ENCODE peak calls at places on chromosomes 12 and 14, in four cellular contexts. One of them, this sample, is unnamed.

GRCh38 chr14:62451221-62451620 is 594.0 kb downstream of the KCNH5 start:
- DNase-seq in posterior vena cava: no peak
- DNase-seq in posterior cingulate gyrus: no peak
- DNase-seq in CMK: no peak
- DNase-seq in this sample: no peak

GRCh38 chr14:36167431-36167830 is 9.1 kb downstream of the PTCSC3 start:
- DNase-seq in posterior vena cava: no peak
- DNase-seq in posterior cingulate gyrus: no peak
- DNase-seq in CMK: no peak
- DNase-seq in this sample: no peak

GRCh38 chr14:52365071-52365470 is 51.0 kb downstream of the PTGER2 start:
- DNase-seq in posterior vena cava: no peak
- DNase-seq in posterior cingulate gyrus: no peak
- DNase-seq in CMK: no peak
- DNase-seq in this sample: no peak

GRCh38 chr12:51699219-51699618 is 108.2 kb downstream of the SCN8A start:
- DNase-seq in posterior vena cava: no peak
- DNase-seq in posterior cingulate gyrus: no peak
- DNase-seq in CMK: no peak
- DNase-seq in this sample: no peak

GRCh38 chr14:104331871-104332605 is 193.7 kb downstream of the KIF26A start:
- DNase-seq in posterior vena cava: no peak
- DNase-seq in posterior cingulate gyrus: peak
- DNase-seq in CMK: no peak
- DNase-seq in this sample: no peak

GRCh38 chr14:90193925-90194324 is 62.4 kb upstream of the PSMC1 start:
- DNase-seq in posterior vena cava: no peak
- DNase-seq in posterior cingulate gyrus: no peak
- DNase-seq in CMK: peak
- DNase-seq in this sample: no peak

GRCh38 chr12:27711312-27711682 is 665 bp downstream of the MRPS35 start:
- DNase-seq in posterior vena cava: no peak
- DNase-seq in posterior cingulate gyrus: no peak
- DNase-seq in CMK: no peak
- DNase-seq in this sample: no peak

GRCh38 chr12:124565071-124565491 is 2.3 kb downstream of the NCOR2 start:
- DNase-seq in posterior vena cava: no peak
- DNase-seq in posterior cingulate gyrus: peak
- DNase-seq in CMK: no peak
- DNase-seq in this sample: no peak

GRCh38 chr12:132275110-132275531 is 54.3 kb downstream of the GALNT9 start:
- DNase-seq in posterior vena cava: no peak
- DNase-seq in posterior cingulate gyrus: peak
- DNase-seq in CMK: no peak
- DNase-seq in this sample: no peak

GRCh38 chr12:28130625-28131598 is 59.3 kb upstream of the CCDC91 start:
- DNase-seq in posterior vena cava: no peak
- DNase-seq in posterior cingulate gyrus: no peak
- DNase-seq in CMK: peak
- DNase-seq in this sample: peak

GRCh38 chr12:52521581-52522266 is 1.5 kb upstream of the KRT5 start:
- DNase-seq in posterior vena cava: no peak
- DNase-seq in posterior cingulate gyrus: no peak
- DNase-seq in CMK: no peak
- DNase-seq in this sample: no peak

GRCh38 chr12:67161322-67161918 is 107.7 kb upstream of the CAND1 start:
- DNase-seq in posterior vena cava: no peak
- DNase-seq in posterior cingulate gyrus: no peak
- DNase-seq in CMK: no peak
- DNase-seq in this sample: no peak

This sample was measured in sigmoid colon.